ENCODE peak calls at places on chromosomes 5 and 9, in four cellular contexts. One of them, this sample, is unnamed.

GRCh38 chr5:142545653-142546322 is 140.1 kb downstream of the FGF1 start:
- DNase-seq in BJ: no peak
- DNase-seq in fibroblast of villous mesenchyme: peak
- DNase-seq in astrocyte of the cerebellum: no peak
- DNase-seq in this sample: no peak

GRCh38 chr5:102152906-102153787 is 142.9 kb downstream of the SLCO4C1 start:
- DNase-seq in astrocyte of the cerebellum: peak
- DNase-seq in fibroblast of villous mesenchyme: no peak
- DNase-seq in BJ: no peak
- DNase-seq in this sample: peak

GRCh38 chr5:93151121-93151520 is 429.9 kb downstream of the NR2F1-AS1 start:
- DNase-seq in BJ: peak
- DNase-seq in fibroblast of villous mesenchyme: peak
- DNase-seq in astrocyte of the cerebellum: no peak
- DNase-seq in this sample: no peak

GRCh38 chr9:38081356-38082108 is 12.5 kb upstream of the SHB start:
- DNase-seq in astrocyte of the cerebellum: no peak
- DNase-seq in fibroblast of villous mesenchyme: no peak
- DNase-seq in BJ: no peak
- DNase-seq in this sample: no peak

GRCh38 chr5:159928122-159928960 is 12.1 kb downstream of the ADRA1B start:
- DNase-seq in astrocyte of the cerebellum: no peak
- DNase-seq in fibroblast of villous mesenchyme: no peak
- DNase-seq in BJ: peak
- DNase-seq in this sample: peak

GRCh38 chr5:26700759-26701384 is 337.5 kb downstream of the CDH9 start:
- DNase-seq in astrocyte of the cerebellum: peak
- DNase-seq in fibroblast of villous mesenchyme: no peak
- DNase-seq in BJ: no peak
- DNase-seq in this sample: no peak

GRCh38 chr9:103674271-103674670 is 419.8 kb upstream of the SMC2 start:
- DNase-seq in fibroblast of villous mesenchyme: no peak
- DNase-seq in BJ: no peak
- DNase-seq in astrocyte of the cerebellum: no peak
- DNase-seq in this sample: no peak

GRCh38 chr5:177132504-177133118 is 962 bp upstream of the NSD1 start:
- DNase-seq in astrocyte of the cerebellum: no peak
- DNase-seq in fibroblast of villous mesenchyme: peak
- DNase-seq in BJ: no peak
- DNase-seq in this sample: no peak

GRCh38 chr9:132797861-132798659 is 80.0 kb downstream of the AK8 start:
- DNase-seq in fibroblast of villous mesenchyme: peak
- DNase-seq in astrocyte of the cerebellum: no peak
- DNase-seq in BJ: no peak
- DNase-seq in this sample: no peak

GRCh38 chr9:21491742-21492141 is 9.6 kb upstream of the IFNE start:
- DNase-seq in astrocyte of the cerebellum: no peak
- DNase-seq in fibroblast of villous mesenchyme: no peak
- DNase-seq in BJ: no peak
- DNase-seq in this sample: no peak
- TF ChIP-seq CTCF in astrocyte of the cerebellum: no peak
- TF ChIP-seq CTCF in fibroblast of villous mesenchyme: no peak
- TF ChIP-seq CTCF in BJ: no peak
- TF ChIP-seq CTCF in this sample: no peak

GRCh38 chr9:121528642-121529041 is 29.0 kb upstream of the GGTA1 start:
- DNase-seq in fibroblast of villous mesenchyme: no peak
- DNase-seq in astrocyte of the cerebellum: no peak
- DNase-seq in BJ: no peak
- DNase-seq in this sample: no peak

GRCh38 chr9:121532881-121533280 is 33.2 kb upstream of the GGTA1 start:
- DNase-seq in BJ: no peak
- DNase-seq in fibroblast of villous mesenchyme: no peak
- DNase-seq in astrocyte of the cerebellum: no peak
- DNase-seq in this sample: no peak

GRCh38 chr9:121527371-121527770 is 27.7 kb upstream of the GGTA1 start:
- DNase-seq in astrocyte of the cerebellum: no peak
- DNase-seq in BJ: no peak
- DNase-seq in fibroblast of villous mesenchyme: no peak
- DNase-seq in this sample: no peak

DNA sequence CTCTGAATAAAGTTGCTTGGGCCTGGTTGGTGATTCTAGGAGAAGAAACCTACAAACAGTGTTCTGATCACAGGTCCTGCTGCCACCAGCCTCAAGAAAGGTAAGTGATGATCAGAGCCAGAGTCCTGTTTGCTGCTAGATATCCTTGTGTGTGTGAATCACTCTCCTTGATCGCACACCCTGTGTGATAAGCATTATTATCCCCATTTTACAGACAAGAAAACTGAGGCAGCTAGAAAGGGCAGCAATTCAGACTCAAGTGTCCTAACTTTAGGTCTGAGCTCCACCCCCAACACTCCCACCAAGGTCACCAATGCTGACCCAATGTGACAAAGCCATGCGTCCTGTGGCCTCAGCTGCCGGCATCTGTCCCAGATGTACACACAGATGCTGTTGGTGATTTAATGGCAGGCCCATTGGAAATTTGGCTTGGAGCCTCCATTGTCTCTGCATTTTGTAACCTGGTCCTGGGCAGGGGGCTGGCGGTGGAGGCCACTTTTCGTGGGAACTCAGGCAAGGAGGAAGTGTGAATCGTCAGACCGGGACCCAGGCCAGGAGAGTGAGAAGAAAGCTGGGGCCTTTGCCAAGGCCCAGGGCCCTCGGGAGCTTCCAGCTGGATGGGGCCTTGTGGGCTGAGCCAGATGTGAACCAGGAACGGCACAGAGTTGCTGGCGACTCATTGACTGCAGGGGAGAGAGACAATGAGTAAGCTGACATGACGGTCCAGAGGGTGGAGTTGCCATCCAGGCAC is 29.8 kb upstream of the GGTA1 start:
- DNase-seq in astrocyte of the cerebellum: peak
- DNase-seq in fibroblast of villous mesenchyme: peak
- DNase-seq in BJ: peak
- DNase-seq in this sample: peak
- TF ChIP-seq CTCF in astrocyte of the cerebellum: no peak
- TF ChIP-seq CTCF in fibroblast of villous mesenchyme: no peak
- TF ChIP-seq CTCF in BJ: no peak
- TF ChIP-seq CTCF in this sample: no peak

GRCh38 chr9:37031902-37032301 is 2.2 kb downstream of the PAX5 start:
- DNase-seq in fibroblast of villous mesenchyme: no peak
- DNase-seq in astrocyte of the cerebellum: no peak
- DNase-seq in BJ: no peak
- DNase-seq in this sample: no peak

GRCh38 chr9:37033141-37033540 is 927 bp downstream of the PAX5 start:
- DNase-seq in astrocyte of the cerebellum: no peak
- DNase-seq in fibroblast of villous mesenchyme: no peak
- DNase-seq in BJ: no peak
- DNase-seq in this sample: no peak

GRCh38 chr9:37033753-37034319 is at the start of gene PAX5:
- DNase-seq in BJ: no peak
- DNase-seq in astrocyte of the cerebellum: no peak
- DNase-seq in fibroblast of villous mesenchyme: no peak
- DNase-seq in this sample: no peak

GRCh38 chr9:37031081-37031480 is 3.0 kb downstream of the PAX5 start:
- DNase-seq in fibroblast of villous mesenchyme: no peak
- DNase-seq in BJ: no peak
- DNase-seq in astrocyte of the cerebellum: no peak
- DNase-seq in this sample: no peak

GRCh38 chr9:37032713-37033112 is 1.4 kb downstream of the PAX5 start:
- DNase-seq in BJ: no peak
- DNase-seq in astrocyte of the cerebellum: no peak
- DNase-seq in fibroblast of villous mesenchyme: no peak
- DNase-seq in this sample: no peak
- TF ChIP-seq CTCF in BJ: no peak
- TF ChIP-seq CTCF in astrocyte of the cerebellum: no peak
- TF ChIP-seq CTCF in fibroblast of villous mesenchyme: no peak
- TF ChIP-seq CTCF in this sample: no peak

GRCh38 chr9:130159057-130159456 is 13.1 kb upstream of the NCS1 start:
- DNase-seq in astrocyte of the cerebellum: no peak
- DNase-seq in fibroblast of villous mesenchyme: no peak
- DNase-seq in BJ: no peak
- DNase-seq in this sample: no peak

GRCh38 chr9:130157079-130157478 is 15.1 kb upstream of the NCS1 start:
- DNase-seq in fibroblast of villous mesenchyme: no peak
- DNase-seq in BJ: no peak
- DNase-seq in astrocyte of the cerebellum: no peak
- DNase-seq in this sample: no peak

GRCh38 chr9:130154816-130155215 is 17.4 kb upstream of the NCS1 start:
- DNase-seq in BJ: no peak
- DNase-seq in fibroblast of villous mesenchyme: no peak
- DNase-seq in astrocyte of the cerebellum: no peak
- DNase-seq in this sample: no peak

GRCh38 chr9:130155647-130156046 is 16.6 kb upstream of the NCS1 start:
- DNase-seq in astrocyte of the cerebellum: no peak
- DNase-seq in BJ: no peak
- DNase-seq in fibroblast of villous mesenchyme: no peak
- DNase-seq in this sample: no peak

DNA sequence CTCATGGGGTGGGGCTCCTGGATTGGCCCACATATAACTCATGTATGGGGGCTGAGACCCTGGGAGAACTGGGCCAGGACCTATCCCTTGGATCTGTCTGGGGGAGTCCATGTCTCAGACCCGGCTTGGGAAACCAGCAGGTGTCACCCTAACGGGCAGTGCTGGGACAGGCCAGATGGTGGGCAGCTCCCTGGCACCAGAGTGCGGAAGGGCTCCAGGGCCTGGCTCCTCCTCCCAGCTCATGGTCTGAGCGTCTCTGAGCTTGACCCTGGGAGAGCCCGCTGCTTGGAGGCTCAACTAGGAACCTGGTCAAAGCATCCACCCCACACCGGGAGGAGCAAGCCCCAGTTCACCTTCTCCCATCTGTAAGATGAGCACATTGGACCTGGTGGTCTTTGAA is 15.5 kb upstream of the NCS1 start:
- DNase-seq in astrocyte of the cerebellum: no peak
- DNase-seq in BJ: no peak
- DNase-seq in fibroblast of villous mesenchyme: no peak
- DNase-seq in this sample: no peak
- TF ChIP-seq CTCF in astrocyte of the cerebellum: no peak
- TF ChIP-seq CTCF in BJ: peak
- TF ChIP-seq CTCF in fibroblast of villous mesenchyme: peak
- TF ChIP-seq CTCF in this sample: peak

GRCh38 chr9:87422999-87423398 is 74.7 kb upstream of the DAPK1 start:
- DNase-seq in astrocyte of the cerebellum: no peak
- DNase-seq in BJ: no peak
- DNase-seq in fibroblast of villous mesenchyme: no peak
- DNase-seq in this sample: no peak
- TF ChIP-seq CTCF in astrocyte of the cerebellum: no peak
- TF ChIP-seq CTCF in BJ: no peak
- TF ChIP-seq CTCF in fibroblast of villous mesenchyme: peak
- TF ChIP-seq CTCF in this sample: no peak

GRCh38 chr9:126661521-126662251 is 48.0 kb downstream of the LMX1B start:
- DNase-seq in fibroblast of villous mesenchyme: no peak
- DNase-seq in astrocyte of the cerebellum: no peak
- DNase-seq in BJ: no peak
- DNase-seq in this sample: no peak
- TF ChIP-seq CTCF in fibroblast of villous mesenchyme: no peak
- TF ChIP-seq CTCF in astrocyte of the cerebellum: no peak
- TF ChIP-seq CTCF in BJ: no peak
- TF ChIP-seq CTCF in this sample: no peak

GRCh38 chr9:34524349-34524748 is 1.6 kb upstream of the ENHO start:
- DNase-seq in astrocyte of the cerebellum: no peak
- DNase-seq in BJ: no peak
- DNase-seq in fibroblast of villous mesenchyme: no peak
- DNase-seq in this sample: no peak
- TF ChIP-seq CTCF in astrocyte of the cerebellum: no peak
- TF ChIP-seq CTCF in BJ: no peak
- TF ChIP-seq CTCF in fibroblast of villous mesenchyme: no peak
- TF ChIP-seq CTCF in this sample: no peak

DNA sequence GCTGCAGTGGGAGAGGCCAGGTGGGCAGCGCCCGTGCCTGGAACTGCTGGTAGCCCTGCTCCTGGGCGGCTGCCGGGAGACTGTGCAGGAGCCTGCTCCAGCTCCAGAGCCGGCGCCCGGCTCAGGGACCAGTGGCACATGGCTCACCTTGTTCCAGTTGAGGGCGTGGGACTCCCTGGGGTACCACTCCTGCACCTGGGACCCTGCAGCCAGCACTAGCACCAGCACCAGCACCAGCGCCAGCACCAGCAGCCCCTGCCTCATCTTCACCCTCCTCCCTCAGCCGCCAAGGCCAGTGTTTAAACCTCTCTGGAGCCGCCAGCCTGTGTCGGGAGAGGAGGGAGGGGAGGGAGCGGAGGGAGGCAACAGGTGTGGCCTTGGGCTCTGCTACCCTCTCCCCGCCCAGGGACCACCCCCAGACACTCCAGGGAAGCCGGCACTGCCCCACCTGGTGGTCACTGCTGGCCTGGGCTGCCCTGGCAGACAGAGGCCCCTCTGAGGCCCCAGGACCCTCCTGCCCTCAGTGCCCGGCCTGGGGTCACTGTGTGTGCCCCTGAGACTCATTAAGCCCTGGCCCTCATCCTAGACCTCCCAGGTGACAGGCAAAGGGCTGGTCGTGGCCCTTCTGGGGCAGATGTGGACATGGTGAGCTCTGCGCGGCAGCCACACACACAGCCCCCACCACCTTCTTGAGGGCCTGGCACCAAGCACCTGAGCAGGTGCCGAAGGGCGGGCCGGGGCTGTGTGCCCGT is at the start of gene LCN10:
- DNase-seq in astrocyte of the cerebellum: no peak
- DNase-seq in fibroblast of villous mesenchyme: no peak
- DNase-seq in BJ: no peak
- DNase-seq in this sample: no peak
- TF ChIP-seq CTCF in astrocyte of the cerebellum: peak
- TF ChIP-seq CTCF in fibroblast of villous mesenchyme: peak
- TF ChIP-seq CTCF in BJ: peak
- TF ChIP-seq CTCF in this sample: peak

GRCh38 chr5:133996683-133997252 is 8.0 kb downstream of the VDAC1 start:
- DNase-seq in astrocyte of the cerebellum: no peak
- DNase-seq in BJ: no peak
- DNase-seq in fibroblast of villous mesenchyme: no peak
- DNase-seq in this sample: no peak
- TF ChIP-seq CTCF in astrocyte of the cerebellum: peak
- TF ChIP-seq CTCF in BJ: peak
- TF ChIP-seq CTCF in fibroblast of villous mesenchyme: peak
- TF ChIP-seq CTCF in this sample: peak